ENCODE peak calls at places on chromosomes 6 and 20, in seven cellular contexts. O, V, Y, U, L, E and P are unnamed samples.
A peak's percentile ranks its signal among the peaks of the same experiment; 100 is the strongest.

GRCh38 chr6:158560787-158561246 is 926 bp downstream of the TMEM181 start:
- DNase-seq in V (peak; percentile 40), Y (no peak), E (no peak), L (peak; percentile 62), U (peak; percentile 56), O (peak; percentile 54), P (peak; percentile 16)

GRCh38 chr6:33017024-33017423 is 7.6 kb upstream of the HLA-DOA start:
- DNase-seq in O (no peak), L (no peak), Y (no peak), V (no peak), E (no peak), U (no peak), P (no peak)

GRCh38 chr6:34237316-34237721 is 646 bp downstream of the HMGA1 start:
- DNase-seq in V (no peak), Y (no peak), E (no peak), O (no peak), U (peak; percentile 64), L (no peak), P (no peak)

GRCh38 chr6:27241443-27241842 is 6.1 kb upstream of the PRSS16 start:
- DNase-seq in L (no peak), Y (no peak), O (no peak), U (no peak), E (no peak), V (no peak), P (no peak)

GRCh38 chr6:161405418-161405817 is 131.6 kb upstream of the AGPAT4 start:
- DNase-seq in V (no peak), E (no peak), O (no peak), U (no peak), L (no peak), Y (no peak), P (no peak)

GRCh38 chr20:17513956-17514355 is 17.2 kb downstream of the BFSP1 start:
- DNase-seq in U (no peak), Y (no peak), L (no peak), E (no peak), O (no peak), V (no peak), P (no peak)

GRCh38 chr6:15897063-15897934 is 231.6 kb upstream of the MYLIP start:
- DNase-seq in E (no peak), U (peak; percentile 57), O (no peak), V (peak; percentile 73), Y (peak; percentile 19), L (no peak), P (no peak)

GRCh38 chr20:36235892-36236785 is at the start of gene AAR2:
- DNase-seq in U (peak; percentile 88), Y (peak; percentile 81), E (peak; percentile 89), V (peak; percentile 83), L (peak; percentile 86), O (peak; percentile 82), P (peak; percentile 91)

GRCh38 chr6:157893238-157893637 is 70.2 kb downstream of the SNX9 start:
- DNase-seq in U (no peak), Y (no peak), O (no peak), L (no peak), E (no peak), V (no peak), P (no peak)

GRCh38 chr6:153167026-153167891 is 36.2 kb upstream of the RGS17 start:
- DNase-seq in L (no peak), Y (no peak), V (peak; percentile 89), U (no peak), E (peak; percentile 70), O (no peak), P (no peak)

GRCh38 chr6:3517350-3517749 is 60.5 kb upstream of the SLC22A23 start:
- DNase-seq in U (peak; percentile 19), Y (no peak), V (peak; percentile 93), O (no peak), L (no peak), E (peak; percentile 78), P (no peak)

GRCh38 chr6:134003542-134003951 is 48.9 kb downstream of the SLC2A12 start:
- DNase-seq in L (no peak), U (no peak), E (no peak), O (no peak), Y (no peak), V (peak; percentile 45), P (no peak)

GRCh38 chr20:37270586-37271420 is 9.2 kb upstream of the GHRH start:
- DNase-seq in V (peak; percentile 60), L (no peak), U (no peak), O (no peak), E (no peak), Y (no peak), P (no peak)

GRCh38 chr6:29827579-29828470 is at the start of gene HLA-G:
- DNase-seq in V (no peak), E (no peak), O (no peak), L (no peak), U (no peak), Y (no peak), P (no peak)

GRCh38 chr6:42901538-42901957 is 14.3 kb upstream of the PTCRA start:
- DNase-seq in E (peak; percentile 62), Y (peak; percentile 76), L (peak; percentile 80), V (peak; percentile 89), U (peak; percentile 89), O (peak; percentile 88), P (peak; percentile 89)

GRCh38 chr20:2871111-2871465 is 2.2 kb upstream of the PTPRA start:
- DNase-seq in L (no peak), E (no peak), Y (no peak), U (no peak), V (peak; percentile 81), O (no peak), P (no peak)

GRCh38 chr6:101883398-101883975 is 490.0 kb downstream of the GRIK2 start:
- DNase-seq in V (peak; percentile 4), L (no peak), E (no peak), O (no peak), U (peak; percentile 7), Y (no peak), P (no peak)

GRCh38 chr20:17543531-17543961 is 12.4 kb upstream of the BFSP1 start:
- DNase-seq in L (no peak), O (no peak), Y (no peak), V (peak; percentile 94), U (peak; percentile 39), E (no peak), P (no peak)

GRCh38 chr20:62897666-62898065 is 28.6 kb downstream of the DIDO1 start:
- DNase-seq in L (no peak), Y (peak; percentile 5), V (no peak), O (no peak), U (no peak), E (no peak), P (no peak)

GRCh38 chr6:5672581-5673011 is 334.1 kb downstream of the NRN1 start:
- DNase-seq in Y (no peak), E (peak; percentile 81), U (peak; percentile 34), O (no peak), V (peak; percentile 91), L (peak; percentile 81), P (no peak)

GRCh38 chr6:169386431-169387057 is 132.9 kb upstream of the THBS2 start:
- DNase-seq in U (no peak), V (peak; percentile 75), L (no peak), E (no peak), Y (no peak), O (no peak), P (no peak)

GRCh38 chr20:36919715-36920333 is 31.7 kb downstream of the SAMHD1 start:
- DNase-seq in E (peak; percentile 80), Y (no peak), L (no peak), V (peak; percentile 84), U (peak; percentile 72), O (no peak), P (peak; percentile 64)

GRCh38 chr6:121998631-121999030 is 400.8 kb upstream of the HSF2 start:
- DNase-seq in E (no peak), Y (no peak), U (no peak), V (no peak), L (no peak), O (no peak), P (no peak)

GRCh38 chr20:62926229-62927127 is at the start of gene DIDO1:
- DNase-seq in U (peak; percentile 97), Y (peak; percentile 89), O (peak; percentile 92), L (peak; percentile 91), E (peak; percentile 99), V (peak; percentile 87), P (peak; percentile 96)

GRCh38 chr6:88725111-88725711 is 238.2 kb downstream of the RNGTT start:
- DNase-seq in V (peak; percentile 95), E (no peak), L (no peak), O (no peak), Y (peak; percentile 22), U (peak; percentile 47), P (no peak)

GRCh38 chr6:15622045-15622750 is 40.6 kb downstream of the DTNBP1 start:
- DNase-seq in E (no peak), O (no peak), U (no peak), L (no peak), V (peak; percentile 39), Y (no peak), P (no peak)

GRCh38 chr6:51184046-51184445 is 365.4 kb downstream of the TFAP2B start:
- DNase-seq in V (no peak), Y (no peak), U (no peak), O (no peak), E (no peak), L (no peak), P (no peak)
- TF ChIP-seq CTCF in V (no peak), Y (no peak), U (no peak), O (no peak), E (no peak), L (no peak), P (no peak)

DNA sequence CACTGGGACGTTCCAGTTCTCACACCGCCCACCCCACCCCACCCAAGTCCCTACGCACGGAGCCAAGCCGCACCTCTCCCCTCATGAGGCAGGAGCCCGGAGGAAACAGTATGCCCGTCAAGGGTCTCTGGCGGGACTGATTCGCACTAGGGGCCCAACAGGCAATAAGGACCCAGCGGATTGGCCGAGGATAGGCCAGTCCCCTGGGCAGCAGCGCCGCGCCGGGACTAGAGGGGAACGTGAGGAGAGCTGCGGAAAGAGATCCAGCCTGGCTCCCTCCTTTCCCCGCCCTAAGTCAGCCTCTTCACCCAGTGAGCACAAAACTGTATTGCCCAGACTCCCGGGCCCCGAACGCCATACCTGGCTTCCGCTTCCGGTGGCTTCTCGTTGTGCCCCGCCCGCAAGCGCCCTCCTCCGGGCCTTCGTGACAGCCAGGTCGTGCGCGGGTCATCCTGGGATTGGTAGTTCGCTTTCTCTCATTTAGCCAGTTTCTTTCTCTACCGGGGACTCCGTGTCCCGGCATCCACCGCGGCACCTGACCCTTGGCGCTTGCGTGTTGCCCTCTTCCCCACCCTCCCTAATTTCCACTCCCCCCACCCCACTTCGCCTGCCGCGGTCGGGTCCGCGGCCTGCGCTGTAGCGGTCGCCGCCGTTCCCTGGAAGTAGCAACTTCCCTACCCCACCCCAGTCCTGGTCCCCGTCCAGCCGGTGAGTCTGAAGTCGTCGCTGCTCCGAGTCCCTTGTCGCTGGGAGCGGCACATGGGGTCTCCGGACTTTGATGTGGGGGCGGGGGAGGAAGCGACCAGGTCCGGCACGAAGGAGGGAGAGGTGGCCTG is at the start of gene CSNK2B:
- DNase-seq in V (peak; percentile 98), L (peak; percentile 100), U (peak; percentile 98), O (peak; percentile 99), E (peak; percentile 96), Y (peak; percentile 99), P (peak; percentile 100)
- TF ChIP-seq CTCF in V (peak; percentile 5), L (no peak), U (no peak), O (peak; percentile 25), E (no peak), Y (no peak), P (no peak)

GRCh38 chr6:129552413-129552812 is 157.6 kb downstream of the ARHGAP18 start:
- DNase-seq in Y (no peak), U (no peak), O (no peak), V (no peak), E (no peak), L (no peak), P (no peak)
- TF ChIP-seq CTCF in Y (no peak), U (no peak), O (no peak), V (no peak), E (no peak), L (no peak), P (no peak)

GRCh38 chr6:149234051-149234962 is 83.2 kb upstream of the TAB2 start:
- DNase-seq in L (no peak), O (no peak), U (no peak), E (peak; percentile 67), Y (no peak), V (peak; percentile 77), P (no peak)
- TF ChIP-seq CTCF in L (no peak), O (no peak), U (no peak), E (no peak), Y (no peak), V (no peak), P (no peak)